ENCODE peak calls at places on chromosomes 5 and 9, in seven cellular contexts. V is amniotic stem cell, W is left ventricle myocardium inferior, R is hepatocyte, C is GM20000, F is hippocampal formation, Y is AG08395. P is an unnamed sample.

GRCh38 chr5:132493241-132493640 is 2.7 kb upstream of the IRF1 start:
- DNase-seq in V (no peak), W (no peak), R (peak; percentile 2), C (no peak), F (no peak), Y (no peak), P (no peak)

GRCh38 chr9:130576176-130576575 is 3.2 kb upstream of the FUBP3 start:
- DNase-seq in V (no peak), W (no peak), R (no peak), C (no peak), F (no peak), Y (no peak), P (no peak)

GRCh38 chr9:77966718-77967117 is 64.9 kb downstream of the GNAQ start:
- DNase-seq in V (no peak), W (no peak), R (no peak), C (no peak), F (no peak), Y (no peak), P (no peak)

GRCh38 chr9:78692871-78693270 is 395.9 kb downstream of the PSAT1 start:
- DNase-seq in V (no peak), W (no peak), R (no peak), C (no peak), F (no peak), Y (peak; percentile 83), P (no peak)

GRCh38 chr5:15044521-15044920 is 172.9 kb upstream of the ANKH start:
- DNase-seq in V (no peak), W (no peak), R (no peak), C (no peak), F (no peak), Y (no peak), P (no peak)

GRCh38 chr5:133933670-133934295 is 34.6 kb downstream of the C5orf15 start:
- DNase-seq in V (no peak), W (no peak), R (no peak), C (no peak), F (no peak), Y (no peak), P (no peak)

GRCh38 chr5:31996909-31997308 is 177.2 kb downstream of the GOLPH3 start:
- DNase-seq in V (no peak), W (no peak), R (no peak), C (no peak), F (no peak), Y (no peak), P (no peak)

GRCh38 chr5:100668511-100668910 is 133.3 kb downstream of the FAM174A start:
- DNase-seq in V (no peak), W (no peak), R (no peak), C (no peak), F (no peak), Y (no peak), P (no peak)

GRCh38 chr5:140632366-140633080 is 452 bp downstream of the CD14 start:
- DNase-seq in V (peak; percentile 14), W (peak; percentile 52), R (no peak), C (peak; percentile 44), F (peak; percentile 20), Y (peak; percentile 20), P (no peak)

GRCh38 chr9:97959585-97959984 is 21.6 kb upstream of the HEMGN start:
- DNase-seq in V (no peak), W (no peak), R (no peak), C (no peak), F (no peak), Y (no peak), P (no peak)

GRCh38 chr9:126386088-126386487 is 59.5 kb downstream of the MVB12B start:
- DNase-seq in V (no peak), W (no peak), R (peak; percentile 40), C (no peak), F (peak; percentile 70), Y (peak; percentile 28), P (no peak)